ENCODE peak calls at places on chromosomes 1 and 21, in eight cellular contexts. P is CD4-positive, alpha-beta T cell; I is heart right ventricle; M is cardiac muscle cell; L is endodermal cell; O is adrenal gland; N is fibroblast of lung; U is RWPE1. K is an unnamed sample.

GRCh38 chr1:203807211-203807610 is 11.8 kb downstream of the ZBED6 start:
- DNase-seq in P (no peak), I (no peak), M (no peak), L (no peak), O (peak; percentile 42), N (peak; percentile 76), U (no peak), K (no peak)

GRCh38 chr1:181111559-181111958 is 23.1 kb downstream of the IER5 start:
- DNase-seq in P (no peak), I (no peak), M (no peak), L (no peak), O (no peak), N (peak; percentile 62), U (no peak), K (no peak)

GRCh38 chr1:201302168-201302896 is 19.0 kb downstream of the PKP1 start:
- DNase-seq in P (no peak), I (no peak), M (no peak), L (no peak), O (no peak), N (peak; percentile 40), U (peak; percentile 91), K (no peak)

GRCh38 chr1:117638759-117639158 is 32.9 kb downstream of the TENT5C start:
- DNase-seq in P (no peak), I (no peak), M (no peak), L (no peak), O (no peak), N (no peak), U (no peak), K (no peak)

GRCh38 chr21:32803651-32804050 is 32.1 kb upstream of the PAXBP1 start:
- DNase-seq in P (no peak), I (no peak), M (no peak), L (no peak), O (no peak), N (peak; percentile 54), U (no peak), K (no peak)

GRCh38 chr1:45945426-45945825 is 142.0 kb downstream of the MAST2 start:
- DNase-seq in P (no peak), I (no peak), M (no peak), L (no peak), O (peak; percentile 54), N (peak; percentile 80), U (no peak), K (no peak)

GRCh38 chr1:212968385-212968863 is 18.1 kb downstream of the VASH2 start:
- DNase-seq in P (no peak), I (no peak), M (no peak), L (no peak), O (no peak), N (no peak), U (no peak), K (no peak)

GRCh38 chr1:17759114-17759513 is 4.0 kb downstream of the ACTL8 start:
- DNase-seq in P (no peak), I (no peak), M (no peak), L (peak; percentile 78), O (no peak), N (no peak), U (no peak), K (no peak)

GRCh38 chr21:46210378-46211136 is 18.0 kb downstream of the LSS start:
- DNase-seq in P (no peak), I (no peak), M (no peak), L (no peak), O (no peak), N (no peak), U (no peak), K (no peak)

GRCh38 chr1:22925111-22925510 is 47.6 kb downstream of the LACTBL1 start:
- DNase-seq in P (no peak), I (no peak), M (no peak), L (peak; percentile 18), O (no peak), N (no peak), U (no peak), K (no peak)

GRCh38 chr1:212605441-212605976 is 3.1 kb upstream of the ATF3 start:
- DNase-seq in P (no peak), I (no peak), M (no peak), L (no peak), O (no peak), N (peak; percentile 37), U (no peak), K (no peak)

GRCh38 chr1:210540288-210540687 is 211.6 kb downstream of the HHAT start:
- DNase-seq in P (no peak), I (no peak), M (no peak), L (no peak), O (no peak), N (no peak), U (no peak), K (no peak)

GRCh38 chr1:44029260-44029910 is 1.9 kb downstream of the SLC6A9 start:
- DNase-seq in P (no peak), I (peak; percentile 29), M (peak; percentile 77), L (no peak), O (peak; percentile 36), N (no peak), U (no peak), K (no peak)

GRCh38 chr1:183139281-183139942 is 46.7 kb upstream of the LAMC2 start:
- DNase-seq in P (no peak), I (no peak), M (no peak), L (no peak), O (no peak), N (peak; percentile 51), U (peak; percentile 31), K (no peak)

GRCh38 chr1:152380932-152381331 is 21.1 kb upstream of the FLG2 start:
- DNase-seq in P (no peak), I (no peak), M (no peak), L (no peak), O (no peak), N (no peak), U (no peak), K (no peak)

GRCh38 chr1:210234254-210234747 is 1.7 kb downstream of the SERTAD4 start:
- DNase-seq in P (no peak), I (no peak), M (no peak), L (peak; percentile 85), O (no peak), N (no peak), U (no peak), K (no peak)

GRCh38 chr1:209759829-209760359 is 4.0 kb downstream of the TRAF3IP3 start:
- DNase-seq in P (no peak), I (no peak), M (no peak), L (no peak), O (no peak), N (no peak), U (no peak), K (no peak)

GRCh38 chr1:160830321-160831153 is 32.1 kb downstream of the CD244 start:
- DNase-seq in P (peak; percentile 73), I (peak; percentile 21), M (peak; percentile 86), L (peak; percentile 96), O (peak; percentile 32), N (peak; percentile 28), U (peak; percentile 49), K (no peak)

GRCh38 chr1:46448109-46448911 is 41.3 kb upstream of the DMBX1 start:
- DNase-seq in P (no peak), I (no peak), M (peak; percentile 34), L (peak; percentile 85), O (no peak), N (peak; percentile 3), U (no peak), K (no peak)

GRCh38 chr1:31007462-31007991 is 58.0 kb downstream of the PUM1 start:
- DNase-seq in P (no peak), I (no peak), M (no peak), L (no peak), O (no peak), N (peak; percentile 95), U (peak; percentile 68), K (no peak)

GRCh38 chr1:111161843-111162242 is 21.8 kb downstream of the CEPT1 start:
- DNase-seq in P (no peak), I (no peak), M (no peak), L (no peak), O (no peak), N (no peak), U (no peak), K (no peak)

GRCh38 chr1:229629251-229629650 is 3.2 kb downstream of the URB2 start:
- DNase-seq in P (no peak), I (no peak), M (no peak), L (no peak), O (no peak), N (peak; percentile 64), U (no peak), K (no peak)
- H3K27ac ChIP-seq in P (no peak overlapping the region), I (no peak overlapping the region), M (no peak overlapping the region), L (no peak overlapping the region), O (no peak overlapping the region), N (peak overlapping the region; percentile 23), U (no peak overlapping the region), K (no peak overlapping the region)

GRCh38 chr1:235093685-235094592 is 34.7 kb downstream of the TOMM20 start:
- DNase-seq in P (peak; percentile 77), I (peak; percentile 73), M (peak; percentile 79), L (peak; percentile 96), O (peak; percentile 79), N (peak; percentile 45), U (peak; percentile 71), K (peak; percentile 77)
- H3K27ac ChIP-seq in P (no peak overlapping the region), I (peak overlapping the region; percentile 24), M (no peak overlapping the region), L (no peak overlapping the region), O (no peak overlapping the region), N (no peak overlapping the region), U (no peak overlapping the region), K (peak overlapping the region; percentile 57)

GRCh38 chr1:86616871-86617270 is 70.0 kb downstream of the CLCA4 start:
- DNase-seq in P (no peak), I (no peak), M (no peak), L (no peak), O (no peak), N (no peak), U (no peak), K (no peak)
- H3K27ac ChIP-seq in P (no peak overlapping the region), I (no peak overlapping the region), M (no peak overlapping the region), L (no peak overlapping the region), O (no peak overlapping the region), N (no peak overlapping the region), U (no peak overlapping the region), K (no peak overlapping the region)

GRCh38 chr1:115456441-115456961 is 118.5 kb upstream of the NGF start:
- DNase-seq in P (no peak), I (no peak), M (no peak), L (no peak), O (no peak), N (peak; percentile 48), U (peak; percentile 20), K (no peak)

GRCh38 chr1:115457295-115457694 is 119.2 kb upstream of the NGF start:
- DNase-seq in P (no peak), I (no peak), M (peak; percentile 28), L (no peak), O (no peak), N (peak; percentile 17), U (no peak), K (no peak)

GRCh38 chr1:115458426-115459114 is 120.5 kb upstream of the NGF start:
- DNase-seq in P (no peak), I (no peak), M (no peak), L (no peak), O (no peak), N (no peak), U (no peak), K (no peak)

GRCh38 chr1:115461526-115461925 is 123.5 kb upstream of the NGF start:
- DNase-seq in P (no peak), I (no peak), M (no peak), L (no peak), O (no peak), N (no peak), U (no peak), K (no peak)

DNA sequence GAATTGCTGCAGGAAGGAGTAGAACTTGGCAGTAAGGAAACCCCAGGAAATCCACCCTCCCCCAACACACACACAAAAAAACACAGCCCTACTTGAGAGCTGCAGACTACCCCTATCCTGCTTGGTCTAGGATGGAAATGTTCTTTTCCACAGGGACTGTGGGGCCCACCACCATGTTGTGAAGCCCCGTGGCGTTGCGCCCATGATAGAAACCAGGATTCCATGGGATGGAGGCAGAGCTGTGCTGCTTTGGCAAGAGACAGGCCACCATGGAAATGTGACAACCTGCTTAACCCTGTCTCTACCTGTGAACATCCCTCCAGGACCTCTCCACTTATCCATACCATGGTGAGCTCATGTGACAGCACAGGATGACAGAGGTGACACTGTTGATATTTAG is 121.1 kb upstream of the NGF start:
- DNase-seq in P (no peak), I (no peak), M (no peak), L (no peak), O (no peak), N (no peak), U (no peak), K (no peak)
- H3K27ac ChIP-seq in P (no peak overlapping the region), I (no peak overlapping the region), M (no peak overlapping the region), L (no peak overlapping the region), O (no peak overlapping the region), N (no peak overlapping the region), U (no peak overlapping the region), K (no peak overlapping the region)